ENCODE peak calls at places on chromosomes 3 and 15, in six cellular contexts. L, S, B, F, X and G are unnamed samples.

GRCh38 chr15:80787238-80787805 is 8.2 kb downstream of the CEMIP start:
- DNase-seq in B (no peak), X (no peak), F (no peak), L (no peak), S (no peak), G (no peak)

GRCh38 chr3:15331606-15332404 is 581 bp downstream of the SH3BP5 start:
- DNase-seq in F (peak; percentile 87), X (no peak), L (no peak), B (peak; percentile 63), S (no peak), G (no peak)

GRCh38 chr3:126124148-126124868 is 40.4 kb upstream of the SLC41A3 start:
- DNase-seq in B (peak; percentile 36), S (no peak), L (no peak), F (no peak), X (no peak), G (no peak)

GRCh38 chr15:40873625-40874561 is at the start of gene RHOV:
- DNase-seq in B (peak; percentile 63), F (peak; percentile 93), S (peak; percentile 70), X (no peak), L (peak; percentile 63), G (no peak)

GRCh38 chr15:70047386-70048195 is 50.1 kb downstream of the TLE3 start:
- DNase-seq in B (no peak), L (no peak), F (peak; percentile 71), S (no peak), X (no peak), G (no peak)

GRCh38 chr3:23114479-23114878 is 88.6 kb upstream of the UBE2E2 start:
- DNase-seq in S (no peak), B (no peak), L (no peak), X (no peak), F (no peak), G (no peak)

GRCh38 chr3:14434541-14435151 is 32.2 kb downstream of the SLC6A6 start:
- DNase-seq in F (peak; percentile 80), X (no peak), L (no peak), S (peak; percentile 42), B (peak; percentile 70), G (no peak)

GRCh38 chr3:62586356-62586755 is 213.0 kb upstream of the FEZF2 start:
- DNase-seq in X (no peak), L (peak; percentile 41), F (no peak), B (no peak), S (no peak), G (no peak)

GRCh38 chr3:75332784-75333183 is 331.3 kb upstream of the FRG2C start:
- DNase-seq in F (peak; percentile 19), X (no peak), L (no peak), B (no peak), S (no peak), G (no peak)

GRCh38 chr15:91908401-91908800 is 54.9 kb downstream of the SLCO3A1 start:
- DNase-seq in L (peak; percentile 56), F (peak; percentile 93), S (no peak), X (peak; percentile 66), B (no peak), G (no peak)

GRCh38 chr3:20041197-20041780 is 1.0 kb downstream of the KAT2B start:
- DNase-seq in B (peak; percentile 95), X (no peak), F (peak; percentile 92), S (no peak), L (peak; percentile 53), G (no peak)

GRCh38 chr15:61275901-61276300 is 46.8 kb upstream of the RORA start:
- DNase-seq in F (no peak), B (no peak), S (no peak), X (no peak), L (no peak), G (no peak)

GRCh38 chr3:115148142-115148790 is 1.2 kb upstream of the ZBTB20 start:
- DNase-seq in L (peak; percentile 3), B (no peak), F (peak; percentile 9), X (no peak), S (no peak), G (no peak)

GRCh38 chr3:151816091-151816604 is 2.2 kb downstream of the AADAC start:
- DNase-seq in B (no peak), X (peak; percentile 78), S (peak; percentile 70), L (peak; percentile 94), F (peak; percentile 38), G (peak; percentile 9)

GRCh38 chr3:17941134-17941533 is 198.7 kb upstream of the TBC1D5 start:
- DNase-seq in B (no peak), S (no peak), F (no peak), X (no peak), L (no peak), G (no peak)

GRCh38 chr15:59424626-59425025 is 13.4 kb upstream of the FAM81A start:
- DNase-seq in F (no peak), B (no peak), S (peak; percentile 64), L (peak; percentile 45), X (no peak), G (no peak)

GRCh38 chr15:28026221-28026620 is 72.9 kb downstream of the OCA2 start:
- DNase-seq in L (no peak), X (no peak), F (no peak), B (no peak), S (no peak), G (no peak)

GRCh38 chr15:100602822-100603393 is 519 bp downstream of the ASB7 start:
- DNase-seq in L (peak; percentile 45), S (peak; percentile 40), X (no peak), B (no peak), F (no peak), G (no peak)

GRCh38 chr15:73333001-73333400 is 35.8 kb downstream of the HCN4 start:
- DNase-seq in X (no peak), F (peak; percentile 55), S (no peak), L (no peak), B (peak; percentile 2), G (no peak)

GRCh38 chr3:101850327-101851048 is 1.2 kb downstream of the NFKBIZ start:
- DNase-seq in S (peak; percentile 60), X (no peak), L (peak; percentile 45), B (no peak), F (peak; percentile 85), G (no peak)

GRCh38 chr3:37693791-37694194 is 167.9 kb upstream of the CTDSPL start:
- DNase-seq in X (no peak), B (no peak), L (no peak), S (no peak), F (no peak), G (no peak)

GRCh38 chr3:77939726-77940125 is 899.8 kb downstream of the ROBO2 start:
- DNase-seq in S (no peak), B (no peak), X (no peak), L (no peak), F (no peak), G (no peak)

GRCh38 chr3:147872568-147872967 is 463.4 kb downstream of the ZIC1 start:
- DNase-seq in F (no peak), S (no peak), L (no peak), X (no peak), B (no peak), G (no peak)

GRCh38 chr3:139309880-139310279 is 33.9 kb upstream of the MRPS22 start:
- DNase-seq in X (no peak), B (no peak), L (no peak), S (peak; percentile 63), F (no peak), G (no peak)

GRCh38 chr15:48974865-48975264 is 11.1 kb upstream of the SHC4 start:
- DNase-seq in S (no peak), L (no peak), B (no peak), F (peak; percentile 55), X (no peak), G (no peak)

GRCh38 chr3:193948459-193948858 is 187.5 kb upstream of the HES1 start:
- DNase-seq in F (no peak), X (no peak), S (no peak), L (no peak), B (no peak), G (no peak)

DNA sequence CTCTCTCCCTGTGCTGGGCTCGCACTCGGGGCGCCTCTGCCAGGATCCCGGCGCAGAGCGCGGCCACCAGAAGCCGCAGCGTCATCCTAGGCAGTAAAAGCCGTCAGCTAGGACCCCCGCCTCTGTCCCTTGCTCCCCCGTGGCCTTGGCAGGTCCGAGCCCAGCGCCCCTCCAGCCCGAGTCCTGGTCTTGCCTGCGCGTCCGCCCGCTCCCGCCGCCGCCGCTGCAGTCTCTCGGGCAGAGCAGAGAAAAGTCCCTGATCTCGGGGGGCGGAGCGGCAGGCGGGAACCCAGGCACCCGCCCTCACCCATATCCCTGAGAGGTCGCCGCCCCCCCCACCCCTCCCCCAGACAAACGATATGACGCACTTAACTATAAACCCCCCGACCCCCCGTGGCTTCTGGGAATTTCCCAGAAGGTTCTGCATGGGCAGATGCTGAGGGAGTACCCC is at the start of gene COL7A1:
- DNase-seq in B (no peak), S (no peak), L (no peak), F (peak; percentile 96), X (no peak), G (no peak)
- H3K4me3 ChIP-seq in B (peak within 1 kb of the TSS; percentile 17), S (peak within 1 kb of the TSS; percentile 62), L (peak within 1 kb of the TSS; percentile 50), F (peak within 1 kb of the TSS; percentile 76), X (peak within 1 kb of the TSS; percentile 64), G (peak within 1 kb of the TSS; percentile 65)

DNA sequence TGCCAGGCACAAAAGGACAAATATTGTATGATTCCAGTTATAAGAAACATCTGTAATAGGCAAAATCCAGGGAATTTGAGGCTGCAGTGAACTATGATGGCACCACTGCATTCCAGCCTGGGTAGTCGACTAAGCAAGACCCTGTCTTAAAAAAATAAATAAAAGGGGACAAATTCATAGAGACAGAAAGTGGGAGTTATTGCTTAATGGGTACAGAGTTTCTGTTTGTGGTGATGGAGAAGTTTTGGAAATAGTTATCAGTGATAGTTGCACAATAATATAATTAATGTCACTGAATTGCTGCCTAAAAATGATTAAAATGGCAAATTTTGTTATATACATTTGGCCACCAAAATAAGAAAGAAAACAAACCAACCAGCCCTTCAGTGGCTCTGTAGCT is 27.6 kb upstream of the CNBP start:
- DNase-seq in X (no peak), B (no peak), F (no peak), L (no peak), S (no peak), G (no peak)
- H3K4me3 ChIP-seq in X (no peak overlapping the region), B (no peak overlapping the region), F (no peak overlapping the region), L (no peak overlapping the region), S (no peak overlapping the region), G (no peak overlapping the region)

DNA sequence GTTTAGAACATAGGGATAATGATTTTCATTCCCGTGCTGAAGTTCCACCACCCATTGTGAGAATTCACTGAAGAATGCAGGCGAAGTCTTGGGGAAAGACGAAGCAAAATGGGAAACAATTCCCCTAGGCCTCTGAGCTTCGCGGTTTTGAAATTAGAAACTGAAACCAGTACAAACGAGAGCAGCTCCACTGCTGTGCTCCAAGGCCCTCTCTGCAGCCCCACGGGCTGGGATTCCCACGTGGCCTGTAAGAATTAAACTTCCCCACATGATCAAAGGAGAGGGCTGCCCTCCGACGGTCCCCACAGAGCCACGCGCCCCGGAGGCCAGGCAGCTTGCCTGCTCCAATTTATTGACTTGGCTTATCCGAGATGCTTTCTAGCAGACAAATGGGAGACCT is 143.9 kb downstream of the GREM1 start:
- DNase-seq in X (no peak), F (peak; percentile 69), S (no peak), B (peak; percentile 65), L (no peak), G (peak; percentile 70)
- H3K4me3 ChIP-seq in X (no peak overlapping the region), F (peak overlapping the region; percentile 46), S (no peak overlapping the region), B (no peak overlapping the region), L (no peak overlapping the region), G (peak overlapping the region; percentile 7)

DNA sequence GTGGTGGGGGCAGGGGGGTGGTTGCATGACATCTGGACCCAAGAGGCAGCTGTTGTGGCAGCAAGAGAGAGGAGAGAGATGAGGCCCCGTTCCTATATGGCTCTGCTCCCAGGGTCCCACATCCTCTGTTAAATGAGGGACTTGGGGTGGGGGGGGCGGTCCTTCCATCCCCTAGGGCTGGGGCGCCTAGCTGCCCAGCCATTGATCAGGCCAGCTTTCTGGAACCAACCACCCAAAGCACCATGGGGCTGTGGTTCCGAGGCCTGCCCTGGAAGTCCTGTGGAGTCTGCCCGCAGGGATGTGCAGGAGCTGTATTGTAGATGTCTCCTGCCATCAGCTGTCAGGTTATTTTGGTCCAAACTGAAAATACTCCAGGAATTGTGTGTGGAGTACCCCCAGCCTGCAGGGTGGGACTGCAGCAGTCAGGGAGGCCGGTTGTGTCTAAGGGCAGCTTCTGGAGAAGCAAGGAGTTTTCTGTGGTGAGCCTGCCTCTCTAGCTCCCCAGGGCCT is 5.2 kb downstream of the FURIN start:
- DNase-seq in X (no peak), S (no peak), F (no peak), B (no peak), L (no peak), G (no peak)
- H3K4me3 ChIP-seq in X (no peak overlapping the region), S (peak overlapping the region; percentile 73), F (peak overlapping the region; percentile 80), B (no peak overlapping the region), L (no peak overlapping the region), G (peak overlapping the region; percentile 72)